ENCODE peak calls at places on chromosomes 2 and 18, in six cellular contexts. C is HCT116, M is IMR-90, U is breast epithelium, A is fibroblast of lung, E is SK-N-SH. R is an unnamed sample.
A peak's percentile ranks its signal among the peaks of the same experiment; 100 is the strongest.

GRCh38 chr2:112683550-112684414 is 37.0 kb upstream of the NT5DC4 start:
- DNase-seq in C (no peak), M (no peak), U (no peak), A (no peak), E (no peak), R (no peak)

GRCh38 chr2:69791045-69791444 is 38.4 kb upstream of the GMCL1 start:
- DNase-seq in C (no peak), M (no peak), U (no peak), A (no peak), E (no peak), R (no peak)

GRCh38 chr18:5997361-5997760 is 102.0 kb upstream of the TMEM200C start:
- DNase-seq in C (no peak), M (no peak), U (no peak), A (no peak), E (no peak), R (no peak)

GRCh38 chr2:32852821-32853220 is 93.9 kb upstream of the LTBP1 start:
- DNase-seq in C (no peak), M (no peak), U (no peak), A (no peak), E (no peak), R (no peak)

GRCh38 chr18:80127635-80128034 is 18.6 kb downstream of the ADNP2 start:
- DNase-seq in C (no peak), M (no peak), U (no peak), A (no peak), E (no peak), R (no peak)

GRCh38 chr18:11002796-11003195 is 146.6 kb downstream of the PIEZO2 start:
- DNase-seq in C (no peak), M (no peak), U (no peak), A (no peak), E (no peak), R (no peak)

GRCh38 chr2:104969564-104969963 is 68.3 kb upstream of the MRPS9 start:
- DNase-seq in C (peak; percentile 83), M (no peak), U (no peak), A (no peak), E (no peak), R (no peak)

GRCh38 chr18:25305584-25305983 is 46.4 kb downstream of the ZNF521 start:
- DNase-seq in C (no peak), M (peak; percentile 37), U (no peak), A (no peak), E (no peak), R (no peak)

GRCh38 chr2:197092431-197092830 is 165.9 kb upstream of the PGAP1 start:
- DNase-seq in C (no peak), M (peak; percentile 92), U (no peak), A (peak; percentile 94), E (peak; percentile 46), R (no peak)

GRCh38 chr2:69192176-69192945 is 179.4 kb downstream of the ANTXR1 start:
- DNase-seq in C (no peak), M (no peak), U (no peak), A (no peak), E (no peak), R (no peak)

GRCh38 chr2:238916875-238917590 is 69.1 kb downstream of the TWIST2 start:
- DNase-seq in C (no peak), M (no peak), U (peak; percentile 42), A (no peak), E (no peak), R (no peak)

GRCh38 chr2:214019229-214019972 is 391.5 kb upstream of the VWC2L start:
- DNase-seq in C (peak; percentile 48), M (peak; percentile 97), U (no peak), A (peak; percentile 98), E (no peak), R (no peak)

GRCh38 chr2:134258684-134259408 is 5.0 kb downstream of the MGAT5 start:
- DNase-seq in C (no peak), M (no peak), U (no peak), A (no peak), E (no peak), R (no peak)

GRCh38 chr2:147331790-147332419 is 512.9 kb upstream of the ACVR2A start:
- DNase-seq in C (peak; percentile 38), M (no peak), U (no peak), A (peak; percentile 59), E (no peak), R (no peak)

GRCh38 chr2:111883661-111884591 is at the start of gene ANAPC1:
- DNase-seq in C (peak; percentile 61), M (peak; percentile 69), U (peak; percentile 78), A (peak; percentile 65), E (peak; percentile 90), R (peak; percentile 48)

GRCh38 chr2:38233231-38233983 is 143.7 kb downstream of the ATL2 start:
- DNase-seq in C (no peak), M (peak; percentile 31), U (no peak), A (peak; percentile 19), E (no peak), R (no peak)

GRCh38 chr2:132430895-132431294 is 14.3 kb downstream of the GPR39 start:
- DNase-seq in C (no peak), M (no peak), U (no peak), A (no peak), E (no peak), R (no peak)

GRCh38 chr18:53984021-53984420 is 240.4 kb downstream of the MBD2 start:
- DNase-seq in C (no peak), M (no peak), U (no peak), A (no peak), E (no peak), R (no peak)

GRCh38 chr2:127277028-127277427 is 16.9 kb downstream of the ERCC3 start:
- DNase-seq in C (no peak), M (peak; percentile 24), U (no peak), A (peak; percentile 27), E (no peak), R (no peak)

GRCh38 chr18:71237636-71238035 is 948.8 kb downstream of the SOCS6 start:
- DNase-seq in C (no peak), M (no peak), U (no peak), A (no peak), E (no peak), R (no peak)

GRCh38 chr18:76451475-76452331 is 43.3 kb downstream of the ZNF516 start:
- DNase-seq in C (no peak), M (no peak), U (no peak), A (no peak), E (no peak), R (no peak)

GRCh38 chr2:120820263-120820884 is 84.7 kb downstream of the GLI2 start:
- DNase-seq in C (no peak), M (peak; percentile 90), U (no peak), A (peak; percentile 89), E (peak; percentile 81), R (no peak)
- TF ChIP-seq CTCF in C (no peak), M (no peak), U (no peak), A (no peak), E (no peak), R (no peak)

GRCh38 chr2:181972431-181973190 is 13.0 kb upstream of the PPP1R1C start:
- DNase-seq in C (no peak), M (peak; percentile 20), U (no peak), A (peak; percentile 75), E (no peak), R (no peak)

GRCh38 chr2:181973379-181973778 is 12.3 kb upstream of the PPP1R1C start:
- DNase-seq in C (no peak), M (no peak), U (no peak), A (no peak), E (no peak), R (no peak)

GRCh38 chr2:181971032-181971431 is 14.6 kb upstream of the PPP1R1C start:
- DNase-seq in C (no peak), M (no peak), U (no peak), A (no peak), E (no peak), R (no peak)

DNA sequence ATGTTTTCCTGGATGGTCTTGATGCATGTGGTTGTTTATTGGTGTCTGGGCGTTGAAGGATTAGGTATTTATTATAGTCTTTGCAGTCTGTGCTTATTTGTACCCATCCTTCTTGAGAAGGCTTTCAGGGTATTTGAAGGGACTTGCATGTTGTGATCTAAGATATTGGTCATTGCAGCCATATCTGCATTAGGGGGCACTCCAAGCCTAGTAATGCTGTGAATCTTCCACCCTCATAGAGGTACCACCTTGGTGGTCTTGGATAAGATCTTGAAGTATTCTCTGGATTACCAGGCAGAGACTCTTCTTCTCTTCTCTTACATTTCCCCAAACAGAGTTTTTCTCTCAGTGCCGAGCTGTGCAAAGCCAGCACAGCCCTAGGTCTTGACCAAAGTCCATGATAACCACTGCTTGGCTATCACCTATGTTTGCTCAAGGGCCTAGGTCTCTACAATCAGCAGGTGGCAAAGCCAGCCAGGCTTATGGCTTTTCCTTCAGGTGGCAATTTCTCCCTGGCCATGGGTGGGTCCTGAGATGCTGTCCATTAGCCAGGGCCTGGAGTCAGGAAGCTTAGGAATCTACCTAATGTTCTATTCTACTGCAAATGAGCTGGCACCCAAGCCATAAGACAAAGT is 15.4 kb upstream of the PPP1R1C start:
- DNase-seq in C (no peak), M (no peak), U (no peak), A (no peak), E (no peak), R (no peak)
- TF ChIP-seq CTCF in C (no peak), M (no peak), U (no peak), A (no peak), E (no peak), R (no peak)

DNA sequence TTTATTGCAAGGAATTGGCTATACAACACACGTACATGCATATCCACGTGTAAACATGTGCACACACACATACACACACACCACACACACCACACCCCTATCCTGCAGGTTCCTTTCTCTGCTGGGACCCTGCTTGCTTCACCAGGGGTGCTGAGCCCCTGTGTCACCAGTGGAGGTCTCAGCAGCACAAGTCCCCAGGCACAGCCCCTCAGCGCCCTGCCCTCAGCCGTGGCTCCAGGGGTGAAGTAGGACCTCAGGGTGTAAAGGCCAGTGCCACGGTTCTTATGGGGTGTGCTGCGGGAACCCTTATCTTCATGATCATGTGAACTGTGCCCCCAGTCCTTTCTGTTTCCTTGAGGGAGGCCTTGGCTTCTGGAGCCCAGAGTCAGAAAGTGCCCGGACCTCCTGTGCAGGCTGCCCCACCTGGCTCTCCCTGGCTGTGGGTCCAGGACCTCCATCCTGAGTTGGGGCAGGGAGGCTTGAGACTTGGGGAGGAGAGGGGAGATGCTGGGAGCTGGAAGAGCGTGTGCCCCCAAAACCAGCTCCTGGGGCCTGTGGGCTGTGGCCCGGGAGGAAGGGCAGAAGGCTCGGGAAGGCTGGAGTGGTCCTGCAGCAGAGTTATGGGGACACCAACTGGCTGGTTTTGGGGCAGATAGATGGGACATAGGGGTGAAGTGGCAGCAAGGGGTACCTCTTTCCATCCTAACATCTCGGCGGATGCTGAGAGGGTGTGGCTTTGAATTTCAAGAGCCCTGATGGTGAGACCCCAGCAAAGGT is 20.3 kb upstream of the KLF11 start:
- DNase-seq in C (no peak), M (no peak), U (no peak), A (no peak), E (no peak), R (no peak)
- TF ChIP-seq CTCF in C (no peak), M (no peak), U (no peak), A (no peak), E (peak; percentile 25), R (no peak)

GRCh38 chr18:32362484-32362883 is 108.2 kb downstream of the GAREM1 start:
- DNase-seq in C (no peak), M (peak; percentile 28), U (no peak), A (peak; percentile 33), E (no peak), R (no peak)

GRCh38 chr18:32358529-32358928 is 112.2 kb downstream of the GAREM1 start:
- DNase-seq in C (no peak), M (no peak), U (no peak), A (no peak), E (no peak), R (no peak)

GRCh38 chr18:32360682-32361345 is 109.9 kb downstream of the GAREM1 start:
- DNase-seq in C (no peak), M (no peak), U (no peak), A (no peak), E (no peak), R (no peak)

GRCh38 chr18:32355896-32356295 is 114.8 kb downstream of the GAREM1 start:
- DNase-seq in C (no peak), M (peak; percentile 87), U (no peak), A (peak; percentile 75), E (no peak), R (no peak)

GRCh38 chr18:32358075-32358474 is 112.6 kb downstream of the GAREM1 start:
- DNase-seq in C (no peak), M (no peak), U (no peak), A (no peak), E (no peak), R (no peak)
- TF ChIP-seq CTCF in C (no peak), M (no peak), U (no peak), A (no peak), E (no peak), R (no peak)